ENCODE peak calls at places on chromosomes 13 and 19, in six cellular contexts. One of them, this sample, is unnamed.

GRCh38 chr19:39160889-39161672 is 35.5 kb downstream of the PAK4 start:
- DNase-seq in stomach: no peak
- DNase-seq in thoracic aorta: no peak
- DNase-seq in fibroblast of lung: peak
- DNase-seq in A549: no peak
- DNase-seq in foreskin fibroblast: no peak
- DNase-seq in this sample: no peak

GRCh38 chr13:112714772-112715569 is 25.1 kb downstream of the ATP11A start:
- DNase-seq in stomach: peak
- DNase-seq in fibroblast of lung: no peak
- DNase-seq in thoracic aorta: no peak
- DNase-seq in foreskin fibroblast: no peak
- DNase-seq in A549: no peak
- DNase-seq in this sample: peak

GRCh38 chr19:6048348-6048747 is 62.0 kb downstream of the RFX2 start:
- DNase-seq in thoracic aorta: no peak
- DNase-seq in stomach: no peak
- DNase-seq in A549: no peak
- DNase-seq in fibroblast of lung: no peak
- DNase-seq in foreskin fibroblast: no peak
- DNase-seq in this sample: no peak

GRCh38 chr19:16180611-16181010 is 4.6 kb upstream of the FAM32A start:
- DNase-seq in stomach: no peak
- DNase-seq in fibroblast of lung: peak
- DNase-seq in A549: no peak
- DNase-seq in thoracic aorta: no peak
- DNase-seq in foreskin fibroblast: peak
- DNase-seq in this sample: peak

GRCh38 chr13:30698023-30698422 is 37.3 kb upstream of the ALOX5AP start:
- DNase-seq in stomach: no peak
- DNase-seq in fibroblast of lung: peak
- DNase-seq in A549: no peak
- DNase-seq in foreskin fibroblast: no peak
- DNase-seq in thoracic aorta: no peak
- DNase-seq in this sample: no peak

GRCh38 chr19:43527860-43528622 is 1.0 kb upstream of the ETHE1 start:
- DNase-seq in stomach: no peak
- DNase-seq in thoracic aorta: peak
- DNase-seq in foreskin fibroblast: no peak
- DNase-seq in fibroblast of lung: no peak
- DNase-seq in A549: no peak
- DNase-seq in this sample: no peak

GRCh38 chr19:3062165-3063105 is at the start of gene TLE5:
- DNase-seq in stomach: peak
- DNase-seq in fibroblast of lung: no peak
- DNase-seq in thoracic aorta: no peak
- DNase-seq in foreskin fibroblast: peak
- DNase-seq in A549: no peak
- DNase-seq in this sample: peak

GRCh38 chr13:77267362-77267761 is 59.5 kb downstream of the MYCBP2 start:
- DNase-seq in A549: no peak
- DNase-seq in stomach: no peak
- DNase-seq in fibroblast of lung: no peak
- DNase-seq in foreskin fibroblast: peak
- DNase-seq in thoracic aorta: no peak
- DNase-seq in this sample: no peak

GRCh38 chr19:2820112-2820702 is 539 bp downstream of the ZNF554 start:
- DNase-seq in foreskin fibroblast: no peak
- DNase-seq in fibroblast of lung: no peak
- DNase-seq in A549: no peak
- DNase-seq in stomach: no peak
- DNase-seq in thoracic aorta: no peak
- DNase-seq in this sample: peak

GRCh38 chr19:54029930-54030490 is 33.7 kb downstream of the VSTM1 start:
- DNase-seq in stomach: peak
- DNase-seq in fibroblast of lung: peak
- DNase-seq in A549: peak
- DNase-seq in thoracic aorta: no peak
- DNase-seq in foreskin fibroblast: peak
- DNase-seq in this sample: peak

GRCh38 chr13:91406619-91407018 is 8.2 kb downstream of the GPC5 start:
- DNase-seq in A549: peak
- DNase-seq in fibroblast of lung: peak
- DNase-seq in thoracic aorta: no peak
- DNase-seq in foreskin fibroblast: no peak
- DNase-seq in stomach: no peak
- DNase-seq in this sample: peak

GRCh38 chr13:102017248-102017647 is 384.6 kb downstream of the FGF14 start:
- DNase-seq in stomach: no peak
- DNase-seq in A549: no peak
- DNase-seq in fibroblast of lung: no peak
- DNase-seq in foreskin fibroblast: no peak
- DNase-seq in thoracic aorta: no peak
- DNase-seq in this sample: no peak

GRCh38 chr19:4870025-4870700 is 2.7 kb upstream of the PLIN3 start:
- DNase-seq in thoracic aorta: peak
- DNase-seq in foreskin fibroblast: peak
- DNase-seq in A549: peak
- DNase-seq in stomach: peak
- DNase-seq in fibroblast of lung: peak
- DNase-seq in this sample: peak

GRCh38 chr19:42352216-42352892 is 26.9 kb downstream of the MEGF8 start:
- DNase-seq in A549: no peak
- DNase-seq in fibroblast of lung: peak
- DNase-seq in foreskin fibroblast: no peak
- DNase-seq in stomach: no peak
- DNase-seq in thoracic aorta: no peak
- DNase-seq in this sample: no peak

GRCh38 chr13:51734786-51735185 is 69.2 kb downstream of the DHRS12 start:
- DNase-seq in fibroblast of lung: peak
- DNase-seq in stomach: no peak
- DNase-seq in A549: no peak
- DNase-seq in foreskin fibroblast: no peak
- DNase-seq in thoracic aorta: no peak
- DNase-seq in this sample: no peak

GRCh38 chr19:55549500-55550320 is 4.4 kb upstream of the SBK3 start:
- DNase-seq in fibroblast of lung: peak
- DNase-seq in stomach: peak
- DNase-seq in A549: peak
- DNase-seq in thoracic aorta: no peak
- DNase-seq in foreskin fibroblast: peak
- DNase-seq in this sample: peak

GRCh38 chr13:40672310-40673060 is 6.0 kb upstream of the FOXO1 start:
- DNase-seq in thoracic aorta: no peak
- DNase-seq in A549: peak
- DNase-seq in fibroblast of lung: peak
- DNase-seq in foreskin fibroblast: peak
- DNase-seq in stomach: no peak
- DNase-seq in this sample: peak

GRCh38 chr13:97974773-97975172 is 21.3 kb downstream of the IPO5 start:
- DNase-seq in stomach: no peak
- DNase-seq in A549: no peak
- DNase-seq in fibroblast of lung: no peak
- DNase-seq in thoracic aorta: no peak
- DNase-seq in foreskin fibroblast: no peak
- DNase-seq in this sample: no peak

GRCh38 chr13:97976551-97977375 is 23.3 kb downstream of the IPO5 start:
- DNase-seq in thoracic aorta: peak
- DNase-seq in fibroblast of lung: no peak
- DNase-seq in A549: no peak
- DNase-seq in stomach: no peak
- DNase-seq in foreskin fibroblast: no peak
- DNase-seq in this sample: peak

GRCh38 chr13:97975851-97976550 is 22.5 kb downstream of the IPO5 start:
- DNase-seq in thoracic aorta: peak
- DNase-seq in foreskin fibroblast: peak
- DNase-seq in fibroblast of lung: peak
- DNase-seq in A549: peak
- DNase-seq in stomach: peak
- DNase-seq in this sample: peak

GRCh38 chr13:97977376-97977705 is 23.9 kb downstream of the IPO5 start:
- DNase-seq in thoracic aorta: no peak
- DNase-seq in A549: no peak
- DNase-seq in foreskin fibroblast: no peak
- DNase-seq in fibroblast of lung: peak
- DNase-seq in stomach: no peak
- DNase-seq in this sample: no peak

GRCh38 chr13:97975280-97975850 is 21.9 kb downstream of the IPO5 start:
- DNase-seq in thoracic aorta: no peak
- DNase-seq in A549: no peak
- DNase-seq in stomach: no peak
- DNase-seq in fibroblast of lung: no peak
- DNase-seq in foreskin fibroblast: no peak
- DNase-seq in this sample: no peak
- H3K4me3 ChIP-seq in thoracic aorta: peak
- H3K4me3 ChIP-seq in A549: peak
- H3K4me3 ChIP-seq in stomach: peak
- H3K4me3 ChIP-seq in fibroblast of lung: peak
- H3K4me3 ChIP-seq in foreskin fibroblast: peak
- H3K4me3 ChIP-seq in this sample: peak

GRCh38 chr19:47019431-47020041 is at the start of gene NPAS1:
- DNase-seq in thoracic aorta: no peak
- DNase-seq in foreskin fibroblast: no peak
- DNase-seq in fibroblast of lung: no peak
- DNase-seq in A549: no peak
- DNase-seq in stomach: no peak
- DNase-seq in this sample: peak
- H3K4me3 ChIP-seq in thoracic aorta: peak
- H3K4me3 ChIP-seq in foreskin fibroblast: peak
- H3K4me3 ChIP-seq in fibroblast of lung: no peak
- H3K4me3 ChIP-seq in A549: peak
- H3K4me3 ChIP-seq in stomach: peak
- H3K4me3 ChIP-seq in this sample: no peak

GRCh38 chr19:17999685-18000479 is 8.1 kb upstream of the ARRDC2 start:
- DNase-seq in A549: no peak
- DNase-seq in thoracic aorta: no peak
- DNase-seq in fibroblast of lung: no peak
- DNase-seq in foreskin fibroblast: no peak
- DNase-seq in stomach: no peak
- DNase-seq in this sample: no peak
- H3K4me3 ChIP-seq in A549: peak
- H3K4me3 ChIP-seq in thoracic aorta: peak
- H3K4me3 ChIP-seq in fibroblast of lung: no peak
- H3K4me3 ChIP-seq in foreskin fibroblast: no peak
- H3K4me3 ChIP-seq in stomach: peak
- H3K4me3 ChIP-seq in this sample: no peak

DNA sequence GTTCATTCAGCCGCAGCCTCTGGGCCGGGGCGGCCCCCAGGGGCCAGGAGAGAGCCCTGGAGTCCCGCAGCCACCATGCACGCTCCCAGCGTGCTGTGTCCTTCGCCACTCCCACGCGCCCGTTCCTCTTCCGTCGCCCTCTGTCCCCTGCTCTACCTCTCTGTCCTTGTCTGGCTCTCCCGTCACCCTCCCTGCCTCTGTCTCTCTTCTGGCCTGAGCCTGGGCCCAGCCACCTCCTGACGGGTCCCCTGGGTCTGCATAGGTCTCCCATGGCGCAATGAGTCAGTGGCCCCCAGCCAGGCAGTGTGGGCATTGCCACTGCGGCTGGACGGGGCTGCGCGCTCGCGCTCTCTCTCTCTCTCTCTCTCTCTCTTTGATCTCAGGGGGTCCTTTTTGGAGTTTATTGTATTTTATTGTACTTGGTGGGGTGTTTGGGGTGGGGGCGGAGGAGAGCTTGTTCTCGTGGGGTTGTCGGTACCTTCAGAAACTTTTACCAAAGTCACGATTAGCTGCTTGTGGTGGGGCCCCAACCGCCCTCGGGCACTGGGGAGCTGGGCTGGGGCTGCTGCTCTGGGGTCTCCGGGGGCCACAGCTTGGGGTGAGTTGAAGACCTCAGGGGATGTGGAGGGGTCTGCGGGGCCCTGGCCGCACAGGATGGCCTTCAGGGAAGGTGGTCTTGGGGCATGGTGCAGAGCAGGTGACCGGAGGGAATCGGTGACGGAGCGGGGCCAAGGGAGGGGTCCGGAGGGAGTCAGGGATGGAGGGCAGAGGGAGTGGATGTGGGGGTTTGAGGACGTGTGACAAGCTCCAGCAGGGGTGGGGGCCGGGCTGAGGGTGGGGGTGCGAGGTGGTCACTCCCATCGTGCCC is 1.7 kb upstream of the TGFBR3L start:
- DNase-seq in A549: no peak
- DNase-seq in fibroblast of lung: no peak
- DNase-seq in thoracic aorta: no peak
- DNase-seq in stomach: no peak
- DNase-seq in foreskin fibroblast: no peak
- DNase-seq in this sample: no peak
- H3K4me3 ChIP-seq in A549: no peak
- H3K4me3 ChIP-seq in fibroblast of lung: no peak
- H3K4me3 ChIP-seq in thoracic aorta: no peak
- H3K4me3 ChIP-seq in stomach: no peak
- H3K4me3 ChIP-seq in foreskin fibroblast: no peak
- H3K4me3 ChIP-seq in this sample: no peak

DNA sequence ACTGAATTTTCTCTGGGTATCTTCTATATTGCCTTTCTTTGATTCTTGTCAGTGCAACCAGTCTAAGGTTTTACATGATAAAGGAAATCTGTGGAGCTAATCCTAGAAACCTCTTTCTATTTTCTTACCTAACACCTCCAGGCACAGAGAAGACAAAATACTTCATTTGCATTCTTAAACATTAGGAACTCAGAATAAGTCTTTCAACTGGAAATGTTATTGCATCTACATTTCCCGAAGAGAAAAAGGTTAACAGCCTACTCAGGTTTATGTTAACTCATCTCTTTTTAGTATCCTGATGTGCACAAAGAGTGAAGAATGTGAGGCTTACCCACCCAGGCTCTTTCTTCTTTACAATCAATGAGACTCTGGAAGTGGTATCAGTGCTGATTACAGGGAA is 106.7 kb downstream of the PCCA start:
- DNase-seq in stomach: no peak
- DNase-seq in foreskin fibroblast: no peak
- DNase-seq in fibroblast of lung: no peak
- DNase-seq in thoracic aorta: no peak
- DNase-seq in A549: no peak
- DNase-seq in this sample: no peak
- H3K4me3 ChIP-seq in stomach: no peak
- H3K4me3 ChIP-seq in foreskin fibroblast: no peak
- H3K4me3 ChIP-seq in fibroblast of lung: no peak
- H3K4me3 ChIP-seq in thoracic aorta: no peak
- H3K4me3 ChIP-seq in A549: no peak
- H3K4me3 ChIP-seq in this sample: no peak

This sample was measured in hepatocyte.